ENCODE peak calls at places on chromosomes 12 and 14, in five cellular contexts. One of them, this sample, is unnamed.

GRCh38 chr14:65981192-65981843 is 504.9 kb upstream of the CCDC196 start:
- DNase-seq in colonic mucosa: no peak
- DNase-seq in AG04450: no peak
- DNase-seq in astrocyte: no peak
- DNase-seq in stomach: no peak
- DNase-seq in this sample: no peak

GRCh38 chr12:130401703-130402102 is 64.0 kb downstream of the PIWIL1 start:
- DNase-seq in stomach: no peak
- DNase-seq in AG04450: no peak
- DNase-seq in astrocyte: no peak
- DNase-seq in colonic mucosa: no peak
- DNase-seq in this sample: no peak

GRCh38 chr12:29226621-29227020 is 77.5 kb downstream of the FAR2 start:
- DNase-seq in stomach: no peak
- DNase-seq in colonic mucosa: no peak
- DNase-seq in AG04450: no peak
- DNase-seq in astrocyte: no peak
- DNase-seq in this sample: peak; percentile 27

GRCh38 chr14:55850803-55851202 is 267.4 kb upstream of the PELI2 start:
- DNase-seq in colonic mucosa: peak; percentile 32
- DNase-seq in stomach: peak; percentile 47
- DNase-seq in astrocyte: peak; percentile 56
- DNase-seq in AG04450: no peak
- DNase-seq in this sample: peak; percentile 51

GRCh38 chr14:65478596-65478995 is 66.1 kb downstream of the FUT8 start:
- DNase-seq in AG04450: no peak
- DNase-seq in astrocyte: peak; percentile 91
- DNase-seq in stomach: no peak
- DNase-seq in colonic mucosa: no peak
- DNase-seq in this sample: peak; percentile 64

GRCh38 chr12:127025545-127025944 is 1241.4 kb upstream of the TMEM132C start:
- DNase-seq in colonic mucosa: no peak
- DNase-seq in stomach: no peak
- DNase-seq in AG04450: no peak
- DNase-seq in astrocyte: no peak
- DNase-seq in this sample: peak; percentile 1

GRCh38 chr12:15688838-15689237 is 100.3 kb downstream of the EPS8 start:
- DNase-seq in astrocyte: no peak
- DNase-seq in AG04450: no peak
- DNase-seq in stomach: no peak
- DNase-seq in colonic mucosa: no peak
- DNase-seq in this sample: peak; percentile 27

GRCh38 chr12:124620606-124621295 is 53.3 kb upstream of the NCOR2 start:
- DNase-seq in stomach: no peak
- DNase-seq in colonic mucosa: no peak
- DNase-seq in astrocyte: peak; percentile 92
- DNase-seq in AG04450: no peak
- DNase-seq in this sample: peak; percentile 56

GRCh38 chr12:112153181-112153899 is 28.0 kb downstream of the TRAFD1 start:
- DNase-seq in stomach: no peak
- DNase-seq in AG04450: no peak
- DNase-seq in astrocyte: no peak
- DNase-seq in colonic mucosa: no peak
- DNase-seq in this sample: no peak

GRCh38 chr12:50362671-50363070 is 33.7 kb downstream of the FAM186A start:
- DNase-seq in AG04450: no peak
- DNase-seq in stomach: no peak
- DNase-seq in astrocyte: no peak
- DNase-seq in colonic mucosa: no peak
- DNase-seq in this sample: no peak

GRCh38 chr12:108635201-108635996 is 1.7 kb upstream of the SELPLG start:
- DNase-seq in AG04450: no peak
- DNase-seq in stomach: no peak
- DNase-seq in astrocyte: no peak
- DNase-seq in colonic mucosa: no peak
- DNase-seq in this sample: no peak

GRCh38 chr12:119225454-119225853 is 46.7 kb downstream of the HSPB8 start:
- DNase-seq in AG04450: no peak
- DNase-seq in colonic mucosa: no peak
- DNase-seq in stomach: no peak
- DNase-seq in astrocyte: no peak
- DNase-seq in this sample: no peak

GRCh38 chr14:91968280-91968679 is 20.8 kb upstream of the FBLN5 start:
- DNase-seq in colonic mucosa: no peak
- DNase-seq in stomach: no peak
- DNase-seq in AG04450: no peak
- DNase-seq in astrocyte: no peak
- DNase-seq in this sample: no peak

GRCh38 chr14:75615200-75615599 is 36.8 kb downstream of the FLVCR2 start:
- DNase-seq in astrocyte: no peak
- DNase-seq in AG04450: no peak
- DNase-seq in colonic mucosa: peak; percentile 23
- DNase-seq in stomach: no peak
- DNase-seq in this sample: no peak

GRCh38 chr14:91466192-91466591 is 43.9 kb downstream of the PPP4R3A start:
- DNase-seq in AG04450: no peak
- DNase-seq in astrocyte: peak; percentile 6
- DNase-seq in stomach: no peak
- DNase-seq in colonic mucosa: no peak
- DNase-seq in this sample: no peak

GRCh38 chr14:69880851-69881250 is 1.6 kb downstream of the SMOC1 start:
- DNase-seq in colonic mucosa: no peak
- DNase-seq in stomach: no peak
- DNase-seq in astrocyte: no peak
- DNase-seq in AG04450: no peak
- DNase-seq in this sample: no peak

GRCh38 chr12:53122961-53123468 is 19.7 kb downstream of the SOAT2 start:
- DNase-seq in astrocyte: peak; percentile 19
- DNase-seq in colonic mucosa: no peak
- DNase-seq in AG04450: no peak
- DNase-seq in stomach: no peak
- DNase-seq in this sample: peak; percentile 65

GRCh38 chr14:36383674-36384421 is 63.4 kb upstream of the MBIP start:
- DNase-seq in colonic mucosa: no peak
- DNase-seq in AG04450: no peak
- DNase-seq in stomach: no peak
- DNase-seq in astrocyte: no peak
- DNase-seq in this sample: no peak

GRCh38 chr14:68806526-68807147 is 13.8 kb upstream of the ZFP36L1 start:
- DNase-seq in colonic mucosa: peak; percentile 29
- DNase-seq in AG04450: no peak
- DNase-seq in astrocyte: no peak
- DNase-seq in stomach: peak; percentile 24
- DNase-seq in this sample: no peak

GRCh38 chr12:105453306-105453705 is 122.8 kb downstream of the C12orf75 start:
- DNase-seq in stomach: no peak
- DNase-seq in astrocyte: no peak
- DNase-seq in colonic mucosa: no peak
- DNase-seq in AG04450: no peak
- DNase-seq in this sample: no peak

GRCh38 chr14:34501997-34502396 is 37.5 kb downstream of the EAPP start:
- DNase-seq in stomach: no peak
- DNase-seq in AG04450: no peak
- DNase-seq in colonic mucosa: no peak
- DNase-seq in astrocyte: peak; percentile 36
- DNase-seq in this sample: peak; percentile 53

GRCh38 chr14:92352158-92352985 is 29.4 kb downstream of the SLC24A4 start:
- DNase-seq in stomach: no peak
- DNase-seq in colonic mucosa: no peak
- DNase-seq in astrocyte: no peak
- DNase-seq in AG04450: no peak
- DNase-seq in this sample: peak; percentile 13

GRCh38 chr14:27040552-27040951 is 442.7 kb upstream of the NOVA1 start:
- DNase-seq in colonic mucosa: no peak
- DNase-seq in astrocyte: peak; percentile 10
- DNase-seq in stomach: no peak
- DNase-seq in AG04450: no peak
- DNase-seq in this sample: peak; percentile 3

GRCh38 chr12:41794341-41794740 is 350.3 kb downstream of the GXYLT1 start:
- DNase-seq in colonic mucosa: no peak
- DNase-seq in stomach: no peak
- DNase-seq in AG04450: no peak
- DNase-seq in astrocyte: no peak
- DNase-seq in this sample: no peak

GRCh38 chr14:100740931-100741330 is 14.2 kb downstream of the DLK1 start:
- DNase-seq in stomach: no peak
- DNase-seq in AG04450: no peak
- DNase-seq in astrocyte: no peak
- DNase-seq in colonic mucosa: no peak
- DNase-seq in this sample: no peak

GRCh38 chr12:65532744-65533143 is 254.3 kb downstream of the MSRB3 start:
- DNase-seq in colonic mucosa: no peak
- DNase-seq in astrocyte: peak; percentile 95
- DNase-seq in stomach: no peak
- DNase-seq in AG04450: no peak
- DNase-seq in this sample: peak; percentile 45

GRCh38 chr12:68980476-68981212 is 47.7 kb upstream of the CPM start:
- DNase-seq in colonic mucosa: no peak
- DNase-seq in AG04450: no peak
- DNase-seq in stomach: peak; percentile 74
- DNase-seq in astrocyte: no peak
- DNase-seq in this sample: no peak

GRCh38 chr12:60196366-60196765 is 600.5 kb downstream of the SLC16A7 start:
- DNase-seq in astrocyte: no peak
- DNase-seq in AG04450: no peak
- DNase-seq in stomach: no peak
- DNase-seq in colonic mucosa: no peak
- DNase-seq in this sample: no peak

GRCh38 chr12:112420740-112421139 is 2.0 kb downstream of the PTPN11 start:
- DNase-seq in stomach: no peak
- DNase-seq in astrocyte: no peak
- DNase-seq in colonic mucosa: no peak
- DNase-seq in AG04450: no peak
- DNase-seq in this sample: no peak

GRCh38 chr12:57939291-57939690 is 2.1 kb upstream of the ATP23 start:
- DNase-seq in stomach: no peak
- DNase-seq in astrocyte: no peak
- DNase-seq in AG04450: no peak
- DNase-seq in colonic mucosa: no peak
- DNase-seq in this sample: peak; percentile 8

GRCh38 chr14:102539544-102540309 is 30.2 kb upstream of the ANKRD9 start:
- DNase-seq in astrocyte: peak; percentile 49
- DNase-seq in colonic mucosa: no peak
- DNase-seq in stomach: no peak
- DNase-seq in AG04450: peak; percentile 10
- DNase-seq in this sample: peak; percentile 96

GRCh38 chr14:69692542-69693053 is 74.3 kb upstream of the SRSF5 start:
- DNase-seq in AG04450: no peak
- DNase-seq in stomach: no peak
- DNase-seq in astrocyte: no peak
- DNase-seq in colonic mucosa: no peak
- DNase-seq in this sample: no peak

DNA sequence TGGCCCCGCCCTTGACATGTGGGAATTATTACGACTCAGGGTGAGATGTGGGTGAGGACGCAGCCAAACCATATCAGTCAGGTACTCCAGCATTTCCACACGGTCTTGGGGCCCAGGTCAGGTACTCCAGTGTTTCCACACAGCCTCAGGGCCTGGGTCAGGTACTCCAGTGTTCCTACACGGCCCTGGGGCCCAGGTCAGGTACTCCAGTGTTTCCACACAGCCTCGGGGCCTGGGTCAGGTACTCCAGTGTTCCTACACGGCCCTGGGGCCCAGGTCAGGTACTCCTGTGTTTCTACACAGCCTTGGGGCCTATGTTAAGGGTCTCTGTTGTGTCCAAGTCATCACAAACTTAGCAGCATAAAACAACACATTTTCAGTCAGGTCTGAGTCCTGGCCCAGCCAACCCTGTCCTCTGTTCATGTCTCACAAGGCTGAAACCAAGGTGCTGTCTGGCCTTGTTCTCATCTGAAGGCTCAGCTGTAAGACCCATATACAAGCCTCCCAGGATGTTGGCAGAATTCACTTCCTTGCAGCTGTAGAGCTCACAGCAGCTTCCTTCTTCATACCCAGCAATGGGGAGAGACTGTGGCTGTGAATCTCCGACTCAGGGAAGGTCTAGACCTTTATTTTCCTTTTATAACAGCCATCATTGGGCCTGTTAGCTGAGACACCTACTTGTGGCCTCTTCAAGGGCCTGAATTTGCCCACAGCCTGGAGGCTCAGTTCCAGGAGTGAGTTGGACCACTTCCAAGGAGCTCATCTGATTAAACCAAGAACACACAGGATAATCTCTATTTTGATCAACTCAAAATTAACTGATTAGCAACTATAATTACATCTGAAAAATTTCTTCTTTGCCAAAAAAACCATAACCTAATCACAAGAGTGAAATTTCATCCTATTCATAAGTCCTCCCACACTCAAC is 107.5 kb upstream of the SFSWAP start:
- DNase-seq in astrocyte: no peak
- DNase-seq in AG04450: no peak
- DNase-seq in stomach: no peak
- DNase-seq in colonic mucosa: no peak
- DNase-seq in this sample: no peak
- H3K4me3 ChIP-seq in astrocyte: no peak overlapping the region
- H3K4me3 ChIP-seq in AG04450: no peak overlapping the region
- H3K4me3 ChIP-seq in stomach: no peak overlapping the region
- H3K4me3 ChIP-seq in colonic mucosa: no peak overlapping the region
- H3K4me3 ChIP-seq in this sample: no peak overlapping the region

GRCh38 chr12:110304061-110304551 is 23.1 kb downstream of the ATP2A2 start:
- DNase-seq in stomach: no peak
- DNase-seq in AG04450: no peak
- DNase-seq in astrocyte: peak; percentile 55
- DNase-seq in colonic mucosa: no peak
- DNase-seq in this sample: peak; percentile 63
- TF ChIP-seq CTCF in stomach: no peak
- TF ChIP-seq CTCF in AG04450: no peak
- TF ChIP-seq CTCF in astrocyte: no peak
- TF ChIP-seq CTCF in colonic mucosa: no peak
- TF ChIP-seq CTCF in this sample: no peak

GRCh38 chr12:56333679-56334489 is at the start of gene PAN2:
- DNase-seq in colonic mucosa: peak; percentile 96
- DNase-seq in stomach: peak; percentile 96
- DNase-seq in astrocyte: peak; percentile 94
- DNase-seq in AG04450: peak; percentile 90
- DNase-seq in this sample: peak; percentile 98

GRCh38 chr12:56336361-56337167 is 2.1 kb upstream of the IL23A start:
- DNase-seq in colonic mucosa: no peak
- DNase-seq in AG04450: no peak
- DNase-seq in astrocyte: no peak
- DNase-seq in stomach: no peak
- DNase-seq in this sample: no peak

GRCh38 chr12:56334490-56334793 is 642 bp upstream of the PAN2 start:
- DNase-seq in astrocyte: no peak
- DNase-seq in AG04450: no peak
- DNase-seq in colonic mucosa: no peak
- DNase-seq in stomach: no peak
- DNase-seq in this sample: no peak

GRCh38 chr12:56337753-56338221 is 897 bp upstream of the IL23A start:
- DNase-seq in stomach: no peak
- DNase-seq in colonic mucosa: no peak
- DNase-seq in astrocyte: no peak
- DNase-seq in AG04450: no peak
- DNase-seq in this sample: no peak

GRCh38 chr12:56338643-56339422 is at the start of gene IL23A:
- DNase-seq in AG04450: no peak
- DNase-seq in stomach: no peak
- DNase-seq in colonic mucosa: no peak
- DNase-seq in astrocyte: peak; percentile 60
- DNase-seq in this sample: no peak
- H3K4me3 ChIP-seq in AG04450: no peak within 1 kb of the TSS
- H3K4me3 ChIP-seq in stomach: no peak within 1 kb of the TSS
- H3K4me3 ChIP-seq in colonic mucosa: no peak within 1 kb of the TSS
- H3K4me3 ChIP-seq in astrocyte: no peak within 1 kb of the TSS
- H3K4me3 ChIP-seq in this sample: no peak within 1 kb of the TSS

GRCh38 chr12:3680919-3681594 is 71.9 kb downstream of the CRACR2A start:
- DNase-seq in colonic mucosa: peak; percentile 66
- DNase-seq in astrocyte: no peak
- DNase-seq in stomach: peak; percentile 64
- DNase-seq in AG04450: no peak
- DNase-seq in this sample: peak; percentile 59
- TF ChIP-seq CTCF in colonic mucosa: no peak
- TF ChIP-seq CTCF in astrocyte: no peak
- TF ChIP-seq CTCF in stomach: no peak
- TF ChIP-seq CTCF in AG04450: no peak
- TF ChIP-seq CTCF in this sample: peak; percentile 26